ENCODE peak calls at places on chromosomes 6 and 20, in five cellular contexts. N is BE2C, D is HFF-Myc, L is psoas muscle, X is AG10803. T is an unnamed sample.

GRCh38 chr6:111427341-111428116 is 55.5 kb downstream of the REV3L start:
- DNase-seq in L (no peak), X (peak), D (peak), N (no peak), T (no peak)

GRCh38 chr20:4490595-4491280 is 231.0 kb upstream of the PRND start:
- DNase-seq in N (no peak), D (no peak), X (peak), L (no peak), T (no peak)

GRCh38 chr6:52482903-52483670 is 62.9 kb downstream of the EFHC1 start:
- DNase-seq in L (no peak), D (no peak), X (no peak), N (no peak), T (no peak)

GRCh38 chr6:90406142-90406794 is 109.6 kb upstream of the BACH2 start:
- DNase-seq in L (no peak), X (peak), D (peak), N (no peak), T (no peak)

GRCh38 chr6:13406781-13407180 is 78.4 kb upstream of the TBC1D7 start:
- DNase-seq in L (no peak), X (peak), D (no peak), N (no peak), T (no peak)

GRCh38 chr6:114131943-114132342 is 161.0 kb upstream of the HDAC2 start:
- DNase-seq in N (no peak), L (no peak), X (no peak), D (no peak), T (no peak)

GRCh38 chr6:17491416-17492142 is 98.2 kb downstream of the CAP2 start:
- DNase-seq in D (no peak), N (no peak), X (no peak), L (no peak), T (no peak)

GRCh38 chr20:41299899-41300298 is 17.6 kb downstream of the ZHX3 start:
- DNase-seq in D (no peak), X (peak), N (no peak), L (no peak), T (no peak)

GRCh38 chr20:32976746-32977145 is 27.5 kb downstream of the SUN5 start:
- DNase-seq in L (no peak), N (no peak), D (no peak), X (no peak), T (no peak)

GRCh38 chr20:17541596-17541995 is 10.4 kb upstream of the BFSP1 start:
- DNase-seq in D (no peak), L (no peak), N (no peak), X (no peak), T (no peak)

GRCh38 chr6:153123801-153124200 is 7.3 kb downstream of the RGS17 start:
- DNase-seq in N (no peak), D (no peak), X (no peak), L (no peak), T (no peak)

GRCh38 chr6:118967239-118967638 is 32.3 kb upstream of the MCM9 start:
- DNase-seq in N (no peak), L (no peak), D (no peak), X (no peak), T (no peak)

GRCh38 chr6:31473780-31474725 is 23.9 kb upstream of the MICB start:
- DNase-seq in D (no peak), X (peak), L (no peak), N (no peak), T (no peak)

GRCh38 chr6:137013738-137014602 is 30.8 kb downstream of the IL20RA start:
- DNase-seq in D (peak), N (peak), L (no peak), X (peak), T (no peak)

GRCh38 chr20:23634044-23634801 is 3.5 kb downstream of the CST3 start:
- DNase-seq in L (no peak), X (no peak), N (no peak), D (no peak), T (no peak)

GRCh38 chr6:48068326-48069191 is 42.4 kb downstream of the PTCHD4 start:
- DNase-seq in L (peak), D (no peak), N (peak), X (no peak), T (no peak)

GRCh38 chr6:111482959-111483735 is at the start of gene REV3L:
- DNase-seq in D (peak), L (peak), X (peak), N (peak), T (peak)

GRCh38 chr6:101454106-101454676 is 60.7 kb downstream of the GRIK2 start:
- DNase-seq in D (no peak), X (no peak), N (no peak), L (no peak), T (no peak)

GRCh38 chr6:106167105-106167814 is 81.1 kb downstream of the PRDM1 start:
- DNase-seq in D (no peak), X (no peak), N (no peak), L (no peak), T (no peak)

GRCh38 chr6:15662246-15663056 is at the start of gene DTNBP1:
- DNase-seq in N (peak), D (no peak), L (peak), X (peak), T (peak)

GRCh38 chr6:136923116-136923953 is 1.2 kb downstream of the SLC35D3 start:
- DNase-seq in N (no peak), D (no peak), X (no peak), L (no peak), T (peak)

GRCh38 chr20:60078351-60079250 is 120.4 kb downstream of the CDH26 start:
- DNase-seq in D (no peak), L (no peak), X (no peak), N (no peak), T (no peak)

GRCh38 chr20:62617711-62618483 is 24.4 kb upstream of the SLCO4A1 start:
- DNase-seq in X (no peak), D (no peak), N (no peak), L (peak), T (no peak)

GRCh38 chr6:43355862-43356590 is 13.4 kb downstream of the ZNF318 start:
- DNase-seq in N (no peak), D (no peak), L (no peak), X (peak), T (no peak)
- TF ChIP-seq CTCF in N (peak), D (peak), L (no peak), X (peak), T (no peak)

GRCh38 chr6:36539814-36540568 is 7.3 kb downstream of the STK38 start:
- DNase-seq in L (no peak), D (no peak), X (no peak), N (no peak), T (no peak)
- TF ChIP-seq CTCF in L (no peak), D (no peak), X (peak), N (no peak), T (no peak)

DNA sequence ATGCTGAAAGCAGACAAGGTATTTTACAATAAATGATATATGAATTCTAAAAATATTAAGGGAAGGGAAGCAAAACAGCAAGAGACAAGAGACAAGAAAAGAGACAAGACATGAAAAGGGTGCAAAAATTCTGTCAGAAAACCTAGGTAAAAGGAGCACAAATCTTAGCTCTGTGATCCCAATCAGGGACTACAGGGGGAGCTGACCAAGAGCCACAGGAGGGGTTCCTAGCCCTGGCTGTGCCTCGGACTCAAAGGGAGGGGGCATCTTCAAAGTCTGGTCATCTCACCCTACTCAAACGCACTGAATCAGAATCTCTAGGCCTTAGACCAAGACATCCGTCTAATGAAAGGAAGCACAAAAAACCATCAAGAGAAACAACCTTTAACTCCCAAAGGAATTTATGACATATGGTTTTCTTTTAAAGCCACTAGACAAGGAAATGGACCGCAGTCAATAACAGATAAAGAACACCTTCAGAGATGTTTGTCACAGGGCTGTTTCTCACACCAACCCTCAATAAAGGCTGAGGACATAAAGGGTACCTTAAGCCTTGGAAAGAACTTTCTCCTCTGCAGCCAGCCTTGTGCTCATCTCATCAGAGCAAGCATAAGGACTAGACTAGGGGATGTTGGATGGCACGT is 130.4 kb upstream of the CDYL start:
- DNase-seq in N (no peak), X (no peak), L (no peak), D (no peak), T (no peak)
- TF ChIP-seq CTCF in N (no peak), X (no peak), L (no peak), D (peak), T (no peak)

DNA sequence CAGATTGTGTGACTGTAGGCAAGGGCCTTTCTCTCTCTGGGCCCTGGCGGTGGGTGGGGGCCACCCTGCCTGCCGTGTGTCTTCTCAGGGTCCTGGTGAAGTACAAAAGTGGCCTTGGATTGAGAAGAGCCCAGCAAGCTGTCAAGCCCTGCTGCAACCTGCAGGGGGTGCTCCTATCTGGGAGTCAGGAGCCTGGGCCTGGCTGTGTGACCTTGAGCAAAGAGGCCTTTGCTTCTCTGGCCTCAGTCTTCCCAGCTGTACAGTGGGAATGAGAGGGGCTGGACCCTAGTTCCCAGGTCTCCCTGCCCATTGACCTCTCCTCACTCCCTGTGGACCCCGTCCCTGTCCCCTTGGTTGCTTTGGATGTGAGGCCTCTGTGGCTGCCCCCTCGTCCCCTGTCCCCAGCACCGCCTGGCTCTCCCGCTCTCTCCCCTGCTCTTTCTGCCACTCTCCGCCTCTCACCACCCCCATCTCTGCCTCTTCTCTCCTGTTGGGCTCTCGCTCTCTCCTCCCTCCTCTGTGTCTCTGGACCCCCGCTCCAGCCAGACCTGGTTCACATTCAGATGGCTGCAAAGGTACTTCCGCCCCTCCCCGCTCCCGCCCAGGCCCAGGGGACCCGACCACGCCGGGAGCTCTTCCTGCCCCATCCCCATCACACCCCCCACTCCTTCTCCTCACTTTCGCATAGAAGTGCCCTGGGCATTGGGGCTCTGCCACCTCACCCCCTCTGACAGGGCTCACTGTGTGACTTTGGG is 46.7 kb downstream of the SRC start:
- DNase-seq in X (no peak), L (peak), D (no peak), N (peak), T (no peak)
- TF ChIP-seq CTCF in X (peak), L (no peak), D (peak), N (peak), T (no peak)

GRCh38 chr6:43943781-43944250 is 173.8 kb downstream of the VEGFA start:
- DNase-seq in N (peak), X (no peak), D (no peak), L (no peak), T (no peak)
- TF ChIP-seq CTCF in N (peak), X (no peak), D (no peak), L (no peak), T (no peak)

GRCh38 chr6:121222656-121223055 is 111.6 kb downstream of the TBC1D32 start:
- DNase-seq in D (no peak), X (peak), N (no peak), L (no peak), T (no peak)
- TF ChIP-seq CTCF in D (no peak), X (peak), N (no peak), L (no peak), T (no peak)